ENCODE peak calls at places on chromosomes 16 and 17, in four cellular contexts. L is cardiac fibroblast, E is left ventricle myocardium inferior, M is astrocyte of the spinal cord. R is an unnamed sample.

GRCh38 chr17:16106161-16106891 is 106.7 kb downstream of the TTC19 start:
- DNase-seq in L (peak), E (no peak), M (peak), R (peak)

GRCh38 chr16:67723151-67723915 is 4.2 kb upstream of the GFOD2 start:
- DNase-seq in L (peak), E (no peak), M (peak), R (peak)

GRCh38 chr17:76582660-76583059 is 3.0 kb downstream of the ST6GALNAC2 start:
- DNase-seq in L (no peak), E (no peak), M (no peak), R (no peak)

GRCh38 chr16:74747716-74748041 is 26.9 kb downstream of the FA2H start:
- DNase-seq in L (no peak), E (no peak), M (no peak), R (no peak)

GRCh38 chr16:55701442-55702319 is 45.9 kb downstream of the SLC6A2 start:
- DNase-seq in L (peak), E (peak), M (peak), R (peak)

GRCh38 chr16:9441021-9441420 is 349.6 kb downstream of the HAPSTR1 start:
- DNase-seq in L (no peak), E (no peak), M (no peak), R (no peak)

GRCh38 chr17:27155866-27156265 is 138.0 kb upstream of the WSB1 start:
- DNase-seq in L (no peak), E (peak), M (no peak), R (no peak)

GRCh38 chr16:87086575-87086974 is 230.6 kb downstream of the C16orf95 start:
- DNase-seq in L (peak), E (no peak), M (peak), R (peak)

GRCh38 chr16:48918520-48919258 is 308.7 kb upstream of the N4BP1 start:
- DNase-seq in L (no peak), E (no peak), M (no peak), R (peak)

GRCh38 chr17:42980766-42981397 is 517 bp downstream of the RUNDC1 start:
- DNase-seq in L (peak), E (peak), M (peak), R (peak)

GRCh38 chr16:22098538-22099255 is 6.4 kb downstream of the VWA3A start:
- DNase-seq in L (peak), E (no peak), M (peak), R (peak)

GRCh38 chr16:17947637-17948036 is 388.9 kb downstream of the NPIPA8 start:
- DNase-seq in L (no peak), E (no peak), M (no peak), R (no peak)

GRCh38 chr16:84725481-84726078 is 25.8 kb downstream of the USP10 start:
- DNase-seq in L (no peak), E (no peak), M (no peak), R (no peak)

GRCh38 chr16:20023190-20023589 is 50.5 kb downstream of the GPR139 start:
- DNase-seq in L (peak), E (no peak), M (peak), R (peak)

GRCh38 chr16:49811630-49812334 is 44.1 kb downstream of the ZNF423 start:
- DNase-seq in L (peak), E (no peak), M (peak), R (no peak)

GRCh38 chr17:50266384-50267073 is 7.7 kb upstream of the TMEM92 start:
- DNase-seq in L (peak), E (no peak), M (peak), R (peak)

GRCh38 chr16:57614546-57615343 is 13.7 kb upstream of the ADGRG1 start:
- DNase-seq in L (no peak), E (no peak), M (no peak), R (no peak)

GRCh38 chr17:78641666-78642065 is 64.5 kb upstream of the DNAH17 start:
- DNase-seq in L (no peak), E (no peak), M (no peak), R (no peak)

GRCh38 chr16:67277294-67277998 is 1.9 kb upstream of the PLEKHG4 start:
- DNase-seq in L (peak), E (no peak), M (peak), R (peak)

GRCh38 chr17:3762922-3763776 is 37.8 kb downstream of the ITGAE start:
- DNase-seq in L (no peak), E (no peak), M (no peak), R (no peak)

GRCh38 chr16:57999971-58000705 is at the start of gene ZNF319:
- DNase-seq in L (no peak), E (no peak), M (no peak), R (no peak)

GRCh38 chr16:28292731-28293588 is 635 bp downstream of the SBK1 start:
- DNase-seq in L (no peak), E (no peak), M (no peak), R (no peak)

GRCh38 chr17:59851431-59852375 is 41.0 kb downstream of the TUBD1 start:
- DNase-seq in L (peak), E (no peak), M (peak), R (peak)

GRCh38 chr17:6304894-6305612 is 129.9 kb downstream of the AIPL1 start:
- DNase-seq in L (no peak), E (no peak), M (no peak), R (no peak)

GRCh38 chr16:22206847-22207714 is 1.0 kb downstream of the EEF2K start:
- DNase-seq in L (peak), E (peak), M (peak), R (peak)

GRCh38 chr17:2485543-2485942 is 26.1 kb downstream of the METTL16 start:
- DNase-seq in L (peak), E (no peak), M (no peak), R (peak)

GRCh38 chr17:30950669-30951399 is 20.0 kb upstream of the RNF135 start:
- DNase-seq in L (peak), E (peak), M (peak), R (peak)

GRCh38 chr17:42698736-42699414 is 16.5 kb downstream of the CNTNAP1 start:
- DNase-seq in L (peak), E (peak), M (peak), R (peak)

GRCh38 chr16:10629592-10629963 is 49.2 kb upstream of the EMP2 start:
- DNase-seq in L (no peak), E (no peak), M (no peak), R (no peak)

GRCh38 chr17:40664582-40665333 is at the start of gene KRT222:
- DNase-seq in L (no peak), E (no peak), M (no peak), R (no peak)

GRCh38 chr17:75346906-75347305 is 57.7 kb upstream of the SLC25A19 start:
- DNase-seq in L (no peak), E (no peak), M (peak), R (peak)

GRCh38 chr17:6102615-6103014 is 32.4 kb downstream of the WSCD1 start:
- DNase-seq in L (no peak), E (no peak), M (no peak), R (no peak)

GRCh38 chr17:82031303-82031884 is at the start of gene RAC3:
- DNase-seq in L (no peak), E (no peak), M (no peak), R (no peak)

GRCh38 chr17:82030470-82031302 is 792 bp upstream of the RAC3 start:
- DNase-seq in L (peak), E (peak), M (peak), R (peak)

GRCh38 chr17:82028966-82029365 is 2.5 kb upstream of the RAC3 start:
- DNase-seq in L (no peak), E (no peak), M (no peak), R (no peak)

GRCh38 chr17:82029391-82029790 is 2.1 kb upstream of the RAC3 start:
- DNase-seq in L (no peak), E (peak), M (no peak), R (no peak)

DNA sequence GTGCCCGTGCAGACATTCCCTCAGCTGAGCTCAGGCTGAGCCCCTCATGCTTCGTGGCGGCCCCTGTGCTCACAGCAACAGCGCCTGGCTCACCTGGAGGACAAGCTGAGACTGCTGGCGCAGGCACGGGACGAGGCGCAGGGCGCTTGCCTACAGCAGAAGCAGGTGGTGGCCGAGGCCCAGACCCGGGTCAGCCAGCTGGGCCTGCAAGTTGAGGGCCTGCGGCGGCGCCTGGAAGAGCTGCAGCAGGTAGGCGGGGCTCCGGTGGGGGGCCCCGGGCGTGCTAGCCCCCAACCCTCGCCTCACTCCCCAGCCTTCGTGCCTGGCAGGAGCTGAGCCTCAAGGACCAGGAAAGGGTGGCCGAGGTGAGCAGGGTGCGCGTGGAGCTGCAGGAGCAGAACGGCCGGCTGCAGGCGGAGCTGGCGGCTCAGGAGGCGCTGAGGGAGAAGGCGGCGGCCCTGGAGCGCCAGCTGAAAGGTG is 1.4 kb upstream of the RAC3 start:
- DNase-seq in L (no peak), E (no peak), M (no peak), R (no peak)
- H3K4me3 ChIP-seq in L (no peak), E (peak), M (no peak), R (no peak)

DNA sequence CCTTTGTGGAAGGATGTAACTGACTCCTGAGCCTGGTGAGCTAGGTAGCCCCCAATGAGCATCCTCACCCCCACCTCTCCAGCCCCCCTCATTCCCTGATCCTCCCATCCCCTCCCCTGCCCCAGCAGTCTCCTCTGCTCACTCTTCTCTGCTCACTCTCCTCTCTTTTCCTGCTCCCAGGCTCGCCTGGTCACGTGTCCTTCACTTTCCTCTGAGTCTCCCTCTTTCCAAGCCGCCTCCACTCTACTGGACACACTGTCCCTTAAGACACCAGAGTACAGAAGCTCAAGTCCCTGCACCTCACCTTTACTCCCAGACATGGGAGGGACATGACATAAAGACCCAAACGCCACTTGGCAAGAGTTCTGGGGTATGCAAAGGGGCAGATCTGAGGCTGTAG is 76.3 kb upstream of the RBL2 start:
- DNase-seq in L (no peak), E (no peak), M (no peak), R (no peak)
- TF ChIP-seq CTCF in L (no peak), E (no peak), M (no peak), R (no peak)

GRCh38 chr16:73714976-73715375 is 581.6 kb upstream of the PSMD7 start:
- DNase-seq in L (no peak), E (no peak), M (no peak), R (no peak)
- H3K4me3 ChIP-seq in L (no peak), E (no peak), M (no peak), R (no peak)

GRCh38 chr17:51325471-51325870 is 65.1 kb downstream of the UTP18 start:
- DNase-seq in L (no peak), E (no peak), M (no peak), R (no peak)

GRCh38 chr17:51319186-51319585 is 58.8 kb downstream of the UTP18 start:
- DNase-seq in L (no peak), E (no peak), M (no peak), R (no peak)

DNA sequence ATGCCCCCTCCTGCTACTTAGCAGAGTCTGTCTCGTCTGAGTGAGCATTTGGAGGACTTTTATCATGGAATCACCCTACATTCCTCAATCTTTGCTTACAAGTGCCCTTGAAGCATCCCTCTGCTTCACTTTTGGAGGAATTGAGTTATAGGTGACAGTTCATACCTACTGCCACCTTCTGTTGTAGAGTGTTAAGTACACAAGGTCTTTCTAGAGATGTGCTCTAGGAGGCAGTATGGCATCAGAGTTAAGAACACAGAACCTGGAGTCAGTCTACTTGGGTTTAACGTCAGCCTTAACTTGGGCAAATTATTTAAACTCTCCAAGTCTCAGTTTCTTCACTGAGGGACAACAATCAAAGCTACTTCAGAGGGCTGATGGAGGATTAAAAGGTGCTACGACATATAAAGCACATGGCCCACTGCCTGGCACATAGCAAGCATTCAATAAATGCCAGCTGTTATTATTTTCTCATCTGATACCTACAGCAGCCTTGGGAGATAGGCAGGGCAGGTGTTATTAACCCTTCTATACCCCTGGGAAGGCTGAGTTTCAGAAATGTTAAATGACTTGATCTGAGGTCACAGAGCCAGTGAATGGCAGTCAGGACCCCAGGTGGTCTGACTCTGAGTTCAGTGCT is 62.2 kb downstream of the UTP18 start:
- DNase-seq in L (peak), E (no peak), M (no peak), R (peak)
- TF ChIP-seq CTCF in L (peak), E (peak), M (peak), R (peak)

DNA sequence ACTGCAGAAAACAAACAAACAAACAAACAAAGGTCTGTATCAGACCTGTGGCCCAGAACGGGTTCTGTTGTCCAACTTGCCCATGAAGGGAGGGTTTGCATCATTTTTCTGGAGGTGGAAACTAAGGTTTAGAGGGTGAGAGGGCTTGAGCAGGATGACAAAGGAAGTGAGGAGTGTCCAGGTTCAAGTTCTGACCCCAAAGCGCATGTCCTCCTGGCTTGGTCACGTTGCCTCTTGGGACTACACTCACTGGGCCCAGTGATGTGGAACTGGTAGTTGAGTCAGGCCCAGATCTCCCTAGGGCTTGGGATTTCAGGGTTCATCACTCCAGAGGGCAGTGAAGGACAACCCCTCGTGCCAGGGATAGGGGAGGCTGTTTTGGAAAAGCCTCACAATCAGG is 1.8 kb downstream of the SREBF1 start:
- DNase-seq in L (no peak), E (no peak), M (no peak), R (no peak)
- H3K4me3 ChIP-seq in L (peak), E (peak), M (peak), R (no peak)

DNA sequence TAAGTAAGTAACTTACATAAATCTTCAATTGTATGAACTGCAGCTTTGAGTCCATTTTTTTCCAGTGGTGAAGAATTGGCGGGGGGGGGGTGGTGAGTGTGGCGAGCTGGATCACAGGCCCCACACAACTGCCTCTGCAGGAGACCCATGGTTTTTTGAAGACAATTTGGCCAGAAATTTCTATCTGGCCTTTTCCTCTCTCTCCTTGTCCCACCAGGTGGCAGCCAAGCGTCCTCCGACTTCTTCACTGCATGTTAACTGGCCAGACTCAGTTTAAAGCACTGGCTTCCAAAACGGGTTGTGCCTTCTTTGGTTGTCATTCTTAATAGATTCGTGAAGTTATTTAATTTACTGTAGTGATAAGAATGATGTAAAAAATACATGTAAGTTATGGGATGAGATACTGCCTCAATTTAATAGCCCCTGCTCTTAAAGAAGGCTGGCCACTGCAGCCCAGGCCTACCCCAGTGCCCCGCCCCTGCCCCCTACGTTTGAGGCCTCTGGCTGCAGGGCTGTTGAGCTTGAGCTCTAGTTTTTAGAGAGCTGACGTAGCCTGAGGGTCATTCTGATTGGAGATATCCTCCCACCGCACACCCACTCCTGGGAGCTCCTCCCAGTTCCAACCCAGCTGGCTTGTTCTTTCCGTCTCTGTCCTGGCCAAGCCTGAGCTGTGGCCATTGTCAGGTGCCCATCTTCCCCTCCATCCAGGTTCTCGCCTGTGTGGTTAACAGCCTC is 36.4 kb downstream of the AKAP1 start:
- DNase-seq in L (peak), E (no peak), M (peak), R (peak)
- TF ChIP-seq CTCF in L (peak), E (peak), M (peak), R (peak)

DNA sequence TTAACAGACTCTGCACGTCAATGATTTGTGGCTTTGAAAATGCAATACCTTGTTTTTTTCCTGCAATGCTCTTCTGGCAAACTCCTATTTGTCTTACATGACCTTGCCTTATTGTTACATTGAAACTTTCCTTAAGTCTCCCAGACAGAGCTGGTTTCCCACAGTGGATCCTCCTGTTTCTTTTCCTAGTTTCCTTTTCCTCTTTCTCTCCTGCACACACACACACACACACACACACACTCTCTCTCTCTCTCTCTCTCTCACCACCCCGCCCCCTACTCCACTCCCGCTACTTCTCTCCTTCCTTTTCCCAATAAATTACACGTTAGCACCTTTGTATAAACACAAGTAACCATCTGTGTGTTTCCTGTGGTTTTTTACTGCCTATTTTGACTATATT is 2.3 kb downstream of the ORC6 start:
- DNase-seq in L (peak), E (no peak), M (peak), R (peak)
- H3K4me3 ChIP-seq in L (no peak), E (no peak), M (no peak), R (no peak)